ENCODE peak calls at places on chromosome 15, in nine cellular contexts. L is HFF-Myc, J is sigmoid colon, N is left lung, K is heart left ventricle, A is GM06990, D is stomach, X is hepatocyte, E is cardiac muscle cell. U is an unnamed sample.

GRCh38 chr15:39553947-39554731 is 26.7 kb upstream of the THBS1 start:
- DNase-seq in E (no peak), D (no peak), A (peak; percentile 57), X (no peak), L (no peak), K (no peak), J (peak; percentile 85), N (no peak), U (no peak)

GRCh38 chr15:60392601-60392985 is 5.2 kb downstream of the ANXA2 start:
- DNase-seq in E (no peak), N (no peak), X (peak; percentile 57), K (no peak), D (no peak), L (no peak), J (no peak), A (peak; percentile 9), U (peak; percentile 81)

GRCh38 chr15:90046289-90046688 is 45.2 kb downstream of the ZNF710 start:
- DNase-seq in E (no peak), A (no peak), X (no peak), D (no peak), K (peak; percentile 21), N (no peak), L (no peak), J (no peak), U (no peak)

GRCh38 chr15:74749832-74750231 is 1.2 kb downstream of the CYP1A2 start:
- DNase-seq in A (no peak), X (no peak), L (no peak), J (no peak), D (no peak), K (no peak), N (no peak), E (no peak), U (no peak)

GRCh38 chr15:84985158-84985557 is 3.5 kb downstream of the PDE8A start:
- DNase-seq in D (no peak), E (no peak), X (no peak), J (no peak), A (no peak), L (no peak), K (no peak), N (no peak), U (no peak)

GRCh38 chr15:74870496-74871213 is 2.5 kb downstream of the SCAMP2 start:
- DNase-seq in D (no peak), E (no peak), A (no peak), N (no peak), J (no peak), L (no peak), K (no peak), X (peak; percentile 49), U (peak; percentile 10)

GRCh38 chr15:23026218-23026617 is 13.2 kb downstream of the TUBGCP5 start:
- DNase-seq in J (no peak), L (no peak), N (no peak), A (no peak), K (no peak), E (no peak), D (no peak), X (no peak), U (no peak)

GRCh38 chr15:66411190-66411589 is 24.5 kb downstream of the MAP2K1 start:
- DNase-seq in J (no peak), X (no peak), D (no peak), K (no peak), E (peak; percentile 35), N (no peak), A (no peak), L (no peak), U (no peak)

GRCh38 chr15:85649372-85649771 is 145.4 kb downstream of the KLHL25 start:
- DNase-seq in K (peak; percentile 51), X (peak; percentile 39), E (peak; percentile 13), D (no peak), J (no peak), N (no peak), A (peak; percentile 43), L (peak; percentile 62), U (peak; percentile 93)

GRCh38 chr15:60973637-60974415 is 255.3 kb downstream of the RORA start:
- DNase-seq in A (no peak), K (no peak), D (no peak), L (no peak), J (no peak), E (peak; percentile 28), N (no peak), X (no peak), U (peak; percentile 61)

GRCh38 chr15:25061808-25062550 is 107.2 kb downstream of the SNRPN start:
- DNase-seq in L (no peak), J (no peak), X (no peak), K (peak; percentile 3), D (no peak), A (no peak), N (no peak), E (no peak), U (no peak)

GRCh38 chr15:38038659-38039442 is 104.4 kb downstream of the TMCO5A start:
- DNase-seq in X (no peak), E (no peak), N (no peak), J (no peak), A (no peak), D (no peak), K (no peak), L (peak; percentile 74), U (peak; percentile 62)

GRCh38 chr15:97316362-97316761 is 644.1 kb upstream of the ARRDC4 start:
- DNase-seq in X (no peak), E (peak; percentile 47), L (no peak), K (no peak), N (no peak), J (no peak), D (no peak), A (no peak), U (no peak)

GRCh38 chr15:71748327-71748726 is 62.0 kb upstream of the NR2E3 start:
- DNase-seq in A (no peak), D (no peak), E (no peak), N (no peak), J (no peak), K (no peak), L (no peak), X (no peak), U (no peak)

GRCh38 chr15:73800662-73801345 is 47.7 kb upstream of the INSYN1 start:
- DNase-seq in E (no peak), X (peak; percentile 37), D (no peak), A (no peak), J (peak; percentile 69), L (peak; percentile 74), K (peak; percentile 89), N (no peak), U (peak; percentile 86)

GRCh38 chr15:88571153-88572029 is 24.9 kb upstream of the DET1 start:
- DNase-seq in J (no peak), D (no peak), X (peak; percentile 28), L (no peak), E (peak; percentile 21), K (peak; percentile 74), A (no peak), N (no peak), U (no peak)

GRCh38 chr15:77604973-77605372 is 27.7 kb downstream of the LINGO1 start:
- DNase-seq in L (no peak), E (no peak), K (no peak), N (no peak), A (no peak), X (no peak), J (no peak), D (no peak), U (no peak)
- TF ChIP-seq CTCF in L (no peak), E (no peak), K (no peak), N (no peak), A (no peak), X (no peak), J (no peak), D (no peak), U (no peak)

GRCh38 chr15:101445109-101445508 is 44.4 kb downstream of the PCSK6 start:
- DNase-seq in X (no peak), A (no peak), E (no peak), N (no peak), L (no peak), J (no peak), K (no peak), D (no peak), U (no peak)

GRCh38 chr15:101447561-101448071 is 41.9 kb downstream of the PCSK6 start:
- DNase-seq in J (no peak), E (no peak), D (peak; percentile 21), K (peak; percentile 51), N (no peak), X (no peak), A (no peak), L (no peak), U (no peak)

GRCh38 chr15:101447168-101447533 is 42.4 kb downstream of the PCSK6 start:
- DNase-seq in K (no peak), L (no peak), N (no peak), X (no peak), E (no peak), A (no peak), D (no peak), J (peak; percentile 55), U (no peak)

GRCh38 chr15:101445562-101446526 is 43.7 kb downstream of the PCSK6 start:
- DNase-seq in D (peak; percentile 26), E (no peak), X (peak; percentile 59), A (no peak), J (peak; percentile 71), N (no peak), K (peak; percentile 69), L (no peak), U (peak; percentile 82)

GRCh38 chr15:101446527-101447167 is 42.9 kb downstream of the PCSK6 start:
- DNase-seq in E (no peak), D (peak; percentile 18), A (no peak), J (peak; percentile 57), L (no peak), K (no peak), X (peak; percentile 54), N (no peak), U (no peak)
- H3K4me3 ChIP-seq in E (no peak overlapping the region), D (no peak overlapping the region), A (no peak overlapping the region), J (no peak overlapping the region), L (no peak overlapping the region), K (no peak overlapping the region), X (no peak overlapping the region), N (no peak overlapping the region), U (no peak overlapping the region)

GRCh38 chr15:63560741-63561448 is 36.3 kb upstream of the FBXL22 start:
- DNase-seq in E (no peak), X (no peak), A (peak; percentile 46), J (no peak), K (no peak), D (no peak), L (no peak), N (no peak), U (no peak)

GRCh38 chr15:63559753-63560152 is 37.4 kb upstream of the FBXL22 start:
- DNase-seq in J (no peak), A (no peak), K (no peak), N (no peak), E (no peak), D (no peak), X (no peak), L (no peak), U (no peak)

GRCh38 chr15:63565784-63566183 is 31.4 kb upstream of the FBXL22 start:
- DNase-seq in X (no peak), E (no peak), D (no peak), L (no peak), N (no peak), A (no peak), K (no peak), J (no peak), U (no peak)

GRCh38 chr15:63564093-63564492 is 33.1 kb upstream of the FBXL22 start:
- DNase-seq in X (no peak), L (no peak), K (no peak), A (no peak), E (no peak), N (no peak), J (no peak), D (no peak), U (no peak)
- TF ChIP-seq CTCF in X (no peak), L (no peak), K (no peak), A (no peak), E (no peak), N (no peak), J (no peak), D (no peak), U (no peak)

GRCh38 chr15:100114526-100114925 is 227.2 kb downstream of the ADAMTS17 start:
- DNase-seq in D (no peak), N (no peak), K (peak; percentile 79), L (no peak), J (no peak), X (no peak), E (peak; percentile 60), A (no peak), U (peak; percentile 81)
- H3K4me3 ChIP-seq in D (peak overlapping the region; percentile 17), N (no peak overlapping the region), K (peak overlapping the region; percentile 39), L (no peak overlapping the region), J (peak overlapping the region; percentile 9), X (no peak overlapping the region), E (no peak overlapping the region), A (no peak overlapping the region), U (peak overlapping the region; percentile 27)